ENCODE peak calls at places on chromosomes 13 and 19, in eight cellular contexts. K, T, Y, G, M, W, Z and J are unnamed samples.

GRCh38 chr19:48992571-48993174 is 436 bp downstream of the GYS1 start:
- DNase-seq in K (no peak), Y (no peak), Z (no peak), G (no peak), M (no peak), W (no peak), T (no peak), J (no peak)

GRCh38 chr13:48155850-48156249 is 60.9 kb upstream of the MED4 start:
- DNase-seq in K (no peak), W (no peak), G (no peak), T (peak; percentile 9), Z (peak; percentile 89), Y (peak; percentile 17), M (no peak), J (peak; percentile 73)

GRCh38 chr19:401836-402535 is 7.0 kb downstream of the C2CD4C start:
- DNase-seq in T (no peak), G (no peak), Y (no peak), W (no peak), M (no peak), Z (no peak), K (no peak), J (no peak)

GRCh38 chr13:110683203-110683883 is 22.6 kb downstream of the CARS2 start:
- DNase-seq in Z (peak; percentile 30), Y (no peak), M (no peak), G (no peak), W (no peak), K (no peak), T (no peak), J (no peak)

GRCh38 chr13:109610517-109610916 is 175.9 kb downstream of the IRS2 start:
- DNase-seq in K (no peak), T (peak; percentile 15), Z (peak; percentile 37), G (peak; percentile 3), Y (no peak), M (no peak), W (peak; percentile 1), J (peak; percentile 16)

GRCh38 chr19:49896863-49897621 is at the start of gene IL4I1:
- DNase-seq in T (peak; percentile 69), G (no peak), K (no peak), M (no peak), Z (peak; percentile 75), W (no peak), Y (no peak), J (no peak)

GRCh38 chr19:17873661-17874422 is 2.1 kb downstream of the SLC5A5 start:
- DNase-seq in T (peak; percentile 47), M (peak; percentile 98), W (no peak), Z (peak; percentile 86), K (no peak), G (peak; percentile 90), Y (no peak), J (no peak)

GRCh38 chr13:94389544-94390351 is 89.7 kb downstream of the DCT start:
- DNase-seq in T (no peak), Y (no peak), Z (no peak), W (no peak), G (peak; percentile 79), M (no peak), K (no peak), J (no peak)

GRCh38 chr13:87123987-87124784 is 547.0 kb upstream of the SLITRK5 start:
- DNase-seq in W (no peak), T (no peak), M (no peak), K (peak; percentile 21), Z (no peak), G (peak; percentile 88), Y (peak; percentile 99), J (peak; percentile 71)

GRCh38 chr13:110341445-110342247 is 34.6 kb downstream of the COL4A2 start:
- DNase-seq in Z (peak; percentile 24), G (no peak), T (no peak), M (no peak), W (no peak), Y (no peak), K (no peak), J (no peak)

GRCh38 chr13:80055804-80056203 is 285.1 kb downstream of the SPRY2 start:
- DNase-seq in Z (no peak), K (no peak), T (no peak), G (no peak), W (no peak), Y (no peak), M (no peak), J (no peak)

GRCh38 chr19:46718934-46719551 is 2.1 kb upstream of the PRKD2 start:
- DNase-seq in Y (no peak), W (no peak), M (no peak), K (no peak), Z (no peak), T (no peak), G (no peak), J (no peak)

GRCh38 chr13:82002693-82003092 is 1661.8 kb upstream of the SPRY2 start:
- DNase-seq in K (no peak), W (no peak), M (no peak), G (no peak), Y (no peak), T (no peak), Z (no peak), J (no peak)

GRCh38 chr19:40687525-40688016 is 2.9 kb downstream of the NUMBL start:
- DNase-seq in W (no peak), T (no peak), G (no peak), Y (no peak), K (no peak), Z (no peak), M (peak; percentile 72), J (no peak)

GRCh38 chr19:42345191-42345812 is 19.9 kb downstream of the MEGF8 start:
- DNase-seq in Y (no peak), T (no peak), W (no peak), G (no peak), Z (no peak), K (no peak), M (no peak), J (no peak)

GRCh38 chr13:32254416-32254815 is 60.7 kb downstream of the ZAR1L start:
- DNase-seq in M (no peak), Z (no peak), K (no peak), T (no peak), W (no peak), Y (no peak), G (no peak), J (no peak)

GRCh38 chr13:94112227-94112626 is 367.3 kb downstream of the DCT start:
- DNase-seq in W (no peak), M (no peak), K (peak; percentile 23), T (no peak), Y (peak; percentile 92), G (no peak), Z (no peak), J (no peak)

GRCh38 chr13:48586591-48587103 is 53.8 kb upstream of the RCBTB2 start:
- DNase-seq in K (no peak), G (no peak), Y (no peak), W (no peak), Z (peak; percentile 47), T (no peak), M (peak; percentile 10), J (no peak)

GRCh38 chr13:111337206-111337605 is 16.8 kb downstream of the TEX29 start:
- DNase-seq in T (no peak), Z (no peak), K (no peak), W (no peak), G (no peak), Y (peak; percentile 55), M (no peak), J (no peak)

GRCh38 chr13:28067526-28067925 is 32.9 kb downstream of the FLT3 start:
- DNase-seq in W (no peak), K (no peak), T (no peak), Z (no peak), M (no peak), G (no peak), Y (no peak), J (no peak)

GRCh38 chr13:77918391-77919261 is at the start of gene EDNRB:
- DNase-seq in W (no peak), Y (no peak), M (no peak), K (no peak), G (peak; percentile 72), Z (no peak), T (no peak), J (peak; percentile 5)

GRCh38 chr19:6501740-6502648 is at the start of gene TUBB4A:
- DNase-seq in K (no peak), Y (no peak), W (no peak), G (peak; percentile 65), Z (no peak), T (no peak), M (peak; percentile 86), J (no peak)

GRCh38 chr19:51600940-51601575 is 29.1 kb downstream of the SIGLEC5 start:
- DNase-seq in T (no peak), G (no peak), Y (no peak), Z (peak; percentile 12), M (no peak), W (no peak), K (no peak), J (no peak)

GRCh38 chr19:32349724-32350475 is 4.5 kb downstream of the ZNF507 start:
- DNase-seq in M (no peak), G (no peak), T (no peak), Y (no peak), K (no peak), W (no peak), Z (no peak), J (no peak)

GRCh38 chr13:26075498-26075897 is 23.7 kb upstream of the SHISA2 start:
- DNase-seq in G (no peak), W (no peak), T (no peak), K (no peak), Y (no peak), Z (no peak), M (no peak), J (no peak)